ENCODE peak calls at places on chromosome 18, in six cellular contexts. I is HCT116; F is pancreas; P is WTC11; E is tibial artery; R is CD8-positive, alpha-beta T cell. Z is an unnamed sample.
A peak's percentile ranks its signal among the peaks of the same experiment; 100 is the strongest.

GRCh38 chr18:6397931-6398566 is 16.7 kb downstream of the L3MBTL4 start:
- DNase-seq in I (no peak), F (no peak), P (no peak), E (no peak), R (no peak), Z (no peak)

GRCh38 chr18:74190086-74190485 is 41.8 kb downstream of the TIMM21 start:
- DNase-seq in I (no peak), F (no peak), P (no peak), E (no peak), R (no peak), Z (no peak)

GRCh38 chr18:53018791-53019190 is 678.8 kb downstream of the DCC start:
- DNase-seq in I (no peak), F (no peak), P (no peak), E (no peak), R (no peak), Z (no peak)

GRCh38 chr18:63951302-63951705 is 2.2 kb downstream of the HMSD start:
- DNase-seq in I (no peak), F (no peak), P (no peak), E (no peak), R (no peak), Z (no peak)

GRCh38 chr18:55588876-55589595 is 1.0 kb upstream of the TCF4 start:
- DNase-seq in I (no peak), F (no peak), P (no peak), E (no peak), R (no peak), Z (no peak)

GRCh38 chr18:79905389-79905911 is 46.0 kb downstream of the SLC66A2 start:
- DNase-seq in I (no peak), F (no peak), P (no peak), E (peak; percentile 51), R (no peak), Z (no peak)

GRCh38 chr18:28152354-28152753 is 24.6 kb downstream of the CDH2 start:
- DNase-seq in I (no peak), F (no peak), P (no peak), E (no peak), R (no peak), Z (no peak)

GRCh38 chr18:59918320-59918755 is 18.5 kb downstream of the PMAIP1 start:
- DNase-seq in I (peak; percentile 66), F (no peak), P (no peak), E (no peak), R (no peak), Z (no peak)

GRCh38 chr18:76374330-76375281 is 120.4 kb downstream of the ZNF516 start:
- DNase-seq in I (no peak), F (no peak), P (no peak), E (peak; percentile 21), R (no peak), Z (no peak)

DNA sequence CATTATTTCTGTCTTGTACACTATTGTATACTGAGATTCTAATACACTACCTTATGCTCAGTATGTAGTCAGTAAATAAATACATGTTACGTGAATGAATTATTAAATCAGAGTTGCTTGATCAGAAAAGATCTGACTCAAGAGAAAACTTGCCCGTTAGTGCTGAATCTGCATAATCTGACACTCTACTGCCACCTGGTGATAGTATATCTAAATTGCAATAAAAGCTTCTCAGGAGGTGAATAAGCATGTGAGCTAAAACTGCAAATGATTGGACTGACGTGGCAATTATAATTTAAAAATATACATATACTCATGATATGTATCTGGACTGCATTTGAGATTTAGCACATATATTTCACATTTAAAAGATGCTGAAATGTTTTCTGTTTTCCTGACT is 70.4 kb downstream of the KIAA1328 start:
- DNase-seq in I (peak; percentile 39), F (no peak), P (no peak), E (no peak), R (no peak), Z (no peak)
- TF ChIP-seq CTCF in I (peak; percentile 37), F (no peak), P (peak; percentile 42), E (no peak), R (no peak), Z (peak; percentile 26)

GRCh38 chr18:49249523-49249922 is 210.9 kb downstream of the DYM start:
- DNase-seq in I (no peak), F (no peak), P (no peak), E (no peak), R (no peak), Z (no peak)
- TF ChIP-seq CTCF in I (no peak), F (no peak), P (no peak), E (no peak), R (no peak), Z (no peak)

DNA sequence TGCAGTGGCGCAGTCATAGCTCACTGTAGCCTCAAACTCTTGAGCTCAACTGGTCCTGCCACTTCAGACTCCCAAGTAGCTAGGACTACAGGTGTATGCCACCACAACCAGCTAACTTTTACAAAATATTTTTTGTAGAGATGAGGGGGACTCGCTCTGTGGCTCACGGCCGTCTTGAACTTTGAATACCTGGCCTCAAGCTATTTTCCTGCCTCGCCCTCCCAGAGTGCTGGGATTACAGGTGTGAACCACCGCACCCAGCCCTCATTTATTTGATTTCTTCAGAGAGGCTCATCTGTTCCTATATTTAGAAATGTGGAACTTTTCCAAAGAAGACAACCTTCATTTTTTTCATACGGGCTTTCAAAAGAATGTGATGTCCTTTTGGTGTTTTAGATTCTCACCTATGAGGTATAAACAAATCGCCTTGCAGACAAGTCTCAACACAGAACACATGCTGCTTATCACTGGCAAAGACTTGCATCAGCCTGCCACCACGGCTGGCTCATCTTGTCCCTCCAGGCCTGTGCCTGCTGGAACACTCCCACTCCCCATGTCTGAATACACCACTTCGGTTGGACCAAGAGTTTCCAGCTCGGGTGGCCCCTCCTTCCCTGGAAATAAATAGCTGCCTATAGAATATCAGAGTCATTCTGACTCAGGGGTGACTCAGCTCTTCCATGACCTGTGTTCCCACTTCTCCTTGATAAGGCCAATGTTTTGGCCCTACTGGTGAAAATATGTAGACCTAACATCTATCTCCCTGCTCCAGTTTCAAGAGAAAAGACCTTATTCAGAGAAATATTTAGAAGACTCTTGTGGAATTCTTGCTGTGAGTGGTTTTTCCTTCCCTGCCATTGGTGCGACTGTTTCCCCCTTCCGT is 202.6 kb downstream of the TGIF1 start:
- DNase-seq in I (peak; percentile 98), F (no peak), P (no peak), E (peak; percentile 69), R (no peak), Z (no peak)
- TF ChIP-seq CTCF in I (peak; percentile 13), F (no peak), P (no peak), E (no peak), R (no peak), Z (no peak)

GRCh38 chr18:13423352-13423751 is 204.8 kb downstream of the LDLRAD4 start:
- DNase-seq in I (no peak), F (no peak), P (no peak), E (no peak), R (no peak), Z (no peak)

GRCh38 chr18:13420969-13421686 is 202.6 kb downstream of the LDLRAD4 start:
- DNase-seq in I (no peak), F (no peak), P (no peak), E (peak; percentile 64), R (no peak), Z (no peak)

GRCh38 chr18:13425357-13426095 is 207.0 kb downstream of the LDLRAD4 start:
- DNase-seq in I (no peak), F (no peak), P (no peak), E (no peak), R (no peak), Z (no peak)

GRCh38 chr18:13424377-13424776 is 205.8 kb downstream of the LDLRAD4 start:
- DNase-seq in I (no peak), F (no peak), P (no peak), E (no peak), R (no peak), Z (no peak)

DNA sequence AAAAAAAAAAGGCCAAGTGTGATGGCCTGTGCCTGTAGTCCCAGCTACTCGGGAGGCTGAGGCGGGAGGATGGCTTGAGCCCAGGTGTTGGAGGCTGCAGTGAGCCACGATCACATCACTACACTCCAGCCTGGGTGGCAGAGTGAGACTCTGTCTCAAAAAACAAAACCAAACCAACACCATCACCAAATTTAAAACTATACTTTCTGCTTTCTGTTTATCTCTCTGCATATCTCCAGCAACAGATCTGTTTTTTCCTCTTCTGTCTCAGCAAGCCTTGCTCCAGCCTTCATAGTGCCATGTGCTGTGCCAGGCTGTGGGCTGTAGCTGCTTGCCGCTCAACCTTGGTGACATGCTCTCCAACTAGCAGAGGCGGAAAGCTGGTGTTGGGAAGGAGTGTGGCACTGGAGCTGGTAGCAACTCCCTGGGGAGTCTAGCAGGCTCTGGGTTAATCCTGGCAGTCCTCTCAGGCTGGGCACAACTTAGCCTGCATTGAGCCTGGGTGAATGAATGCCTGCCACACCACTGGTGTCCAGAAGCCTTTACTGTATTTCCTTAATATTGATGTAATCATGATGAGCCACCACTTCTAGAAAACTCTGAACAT is 204.1 kb downstream of the LDLRAD4 start:
- DNase-seq in I (no peak), F (no peak), P (no peak), E (peak; percentile 88), R (no peak), Z (no peak)
- TF ChIP-seq CTCF in I (no peak), F (no peak), P (no peak), E (no peak), R (no peak), Z (no peak)